ENCODE peak calls at places on chromosome 19, in nine cellular contexts. T is ELF-1; R is CD4-positive, CD25-positive, alpha-beta regulatory T cell; V is NCI-H1105 treated with DMSO at 0.1 percent for 48 hours; G is stimulated activated CD4-positive, alpha-beta T cell treated with anti-CD3 and anti-CD28 coated beads, Interleukin-2, amount 100 ng/mL, for 48 hours; B is type B pancreatic cell; L is stimulated activated CD8-positive, alpha-beta memory T cell treated with anti-CD3 and anti-CD28 coated beads, Interleukin-15, amount 100 ng/mL, for 4 hours; Z is activated CD4-positive, alpha-beta T cell treated with anti-CD3 and anti-CD28 coated beads, Interleukin-2, amount 50 U/mL, for 24 hours; X is A549. E is an unnamed sample.

GRCh38 chr19:29672933-29673336 is 7.7 kb downstream of the PLEKHF1 start:
- DNase-seq in L (peak), T (no peak), B (no peak), Z (peak), G (peak), X (no peak), V (no peak), R (peak), E (no peak)

GRCh38 chr19:48656840-48657474 is 11.0 kb upstream of the CA11 start:
- DNase-seq in X (no peak), V (no peak), L (no peak), B (no peak), T (no peak), Z (no peak), G (no peak), R (no peak), E (no peak)

GRCh38 chr19:27971071-27971470 is 1241.9 kb downstream of the UQCRFS1 start:
- DNase-seq in X (no peak), Z (no peak), R (no peak), B (no peak), V (no peak), L (no peak), G (no peak), T (peak), E (peak)

GRCh38 chr19:13420780-13421179 is 85.5 kb downstream of the CACNA1A start:
- DNase-seq in R (no peak), B (no peak), T (no peak), L (no peak), X (no peak), Z (no peak), G (no peak), V (no peak), E (no peak)

GRCh38 chr19:46979770-46980105 is 39.9 kb upstream of the NPAS1 start:
- DNase-seq in V (no peak), G (no peak), R (no peak), T (peak), L (no peak), B (no peak), Z (no peak), X (no peak), E (no peak)

GRCh38 chr19:35090160-35090794 is 25.3 kb upstream of the FXYD3 start:
- DNase-seq in X (peak), G (peak), T (peak), R (peak), L (no peak), V (peak), Z (peak), B (no peak), E (no peak)

GRCh38 chr19:571127-571974 is 1.0 kb upstream of the BSG start:
- DNase-seq in B (no peak), V (peak), T (peak), G (peak), L (no peak), Z (peak), R (no peak), X (no peak), E (no peak)

GRCh38 chr19:18423258-18424020 is 4.2 kb downstream of the SSBP4 start:
- DNase-seq in Z (no peak), X (no peak), T (no peak), V (no peak), L (no peak), R (no peak), B (no peak), G (no peak), E (no peak)

E was measured in NT2/D1.